ENCODE peak calls at places on chromosomes 1 and 21, in seven cellular contexts. D is CD4-positive, alpha-beta T cell; S is pancreas; N is IMR-90; Y is upper lobe of right lung; F is hepatocyte; L is uterus. Q is an unnamed sample.

GRCh38 chr1:36560177-36560576 is 77.5 kb upstream of the CSF3R start:
- DNase-seq in F (no peak), N (no peak), S (no peak), Y (peak), D (no peak), L (no peak), Q (no peak)

GRCh38 chr21:39972976-39973375 is 105.7 kb downstream of the PCP4 start:
- DNase-seq in S (no peak), D (no peak), Y (no peak), F (no peak), L (no peak), N (no peak), Q (no peak)

GRCh38 chr1:998905-999796 is 746 bp downstream of the HES4 start:
- DNase-seq in S (peak), Y (peak), L (peak), D (no peak), F (peak), N (peak), Q (no peak)

GRCh38 chr1:49556676-49557234 is 467.0 kb downstream of the AGBL4 start:
- DNase-seq in S (no peak), Y (no peak), F (no peak), L (no peak), N (no peak), D (no peak), Q (no peak)

GRCh38 chr1:182615468-182616129 is 11.4 kb upstream of the RGS16 start:
- DNase-seq in L (peak), F (no peak), N (no peak), S (no peak), Y (peak), D (no peak), Q (peak)

GRCh38 chr1:101344745-101345144 is 107.9 kb downstream of the S1PR1 start:
- DNase-seq in D (no peak), F (no peak), L (no peak), S (no peak), Y (no peak), N (no peak), Q (no peak)

GRCh38 chr21:44944596-44944995 is 4.8 kb downstream of the SLX9 start:
- DNase-seq in F (no peak), N (no peak), Y (peak), D (no peak), S (no peak), L (no peak), Q (no peak)

GRCh38 chr1:105427543-105427942 is 1628.9 kb upstream of the PRMT6 start:
- DNase-seq in S (no peak), D (no peak), Y (no peak), N (no peak), L (no peak), F (no peak), Q (no peak)

GRCh38 chr1:205581321-205581980 is 50.4 kb downstream of the ELK4 start:
- DNase-seq in D (no peak), F (no peak), N (no peak), S (no peak), Y (peak), L (no peak), Q (no peak)

GRCh38 chr1:55381491-55381890 is 166.3 kb upstream of the USP24 start:
- DNase-seq in Y (no peak), D (no peak), N (no peak), F (no peak), L (no peak), S (no peak), Q (no peak)

GRCh38 chr1:104018922-104019674 is 269.4 kb downstream of the AMY1C start:
- DNase-seq in Y (no peak), D (no peak), N (no peak), L (no peak), F (no peak), S (no peak), Q (no peak)

GRCh38 chr21:33293811-33294216 is 27.6 kb downstream of the IL10RB start:
- DNase-seq in L (no peak), S (no peak), D (no peak), F (no peak), N (no peak), Y (no peak), Q (no peak)

GRCh38 chr1:12204140-12204539 is 25.7 kb upstream of the VPS13D start:
- DNase-seq in L (no peak), D (peak), N (no peak), S (no peak), F (no peak), Y (no peak), Q (no peak)

GRCh38 chr1:118335372-118335771 is 150.3 kb upstream of the SPAG17 start:
- DNase-seq in Y (no peak), F (no peak), D (no peak), S (no peak), L (no peak), N (peak), Q (no peak)

GRCh38 chr1:16374266-16374665 is 7.2 kb downstream of the SZRD1 start:
- DNase-seq in N (no peak), D (no peak), L (no peak), Y (no peak), S (no peak), F (no peak), Q (no peak)

GRCh38 chr1:215606564-215607168 is 39.6 kb downstream of the KCTD3 start:
- DNase-seq in N (peak), L (no peak), F (peak), D (no peak), S (no peak), Y (no peak), Q (no peak)

GRCh38 chr1:154940880-154941228 is 4.3 kb upstream of the PMVK start:
- DNase-seq in Y (no peak), F (no peak), L (no peak), N (no peak), D (no peak), S (no peak), Q (no peak)

GRCh38 chr21:34606051-34606450 is 8.9 kb downstream of the RCAN1 start:
- DNase-seq in S (no peak), N (no peak), D (no peak), L (no peak), Y (no peak), F (no peak), Q (peak)

GRCh38 chr1:58460469-58460868 is 86.1 kb downstream of the OMA1 start:
- DNase-seq in S (no peak), L (no peak), F (peak), N (peak), Y (no peak), D (no peak), Q (no peak)

GRCh38 chr1:30638086-30638485 is 85.3 kb downstream of the MATN1 start:
- DNase-seq in Y (peak), F (no peak), D (no peak), L (no peak), N (no peak), S (no peak), Q (no peak)

GRCh38 chr1:188089461-188089860 is 1260.7 kb downstream of the PLA2G4A start:
- DNase-seq in D (no peak), N (peak), L (no peak), Y (no peak), F (no peak), S (no peak), Q (no peak)

GRCh38 chr21:41857771-41858300 is 21.3 kb downstream of the PRDM15 start:
- DNase-seq in D (no peak), N (no peak), L (no peak), S (no peak), Y (peak), F (no peak), Q (no peak)

GRCh38 chr1:91732291-91732953 is 153.5 kb downstream of the TGFBR3 start:
- DNase-seq in L (peak), S (no peak), F (peak), N (peak), Y (no peak), D (no peak), Q (no peak)
- H3K27ac ChIP-seq in L (peak), S (no peak), F (peak), N (no peak), Y (peak), D (no peak), Q (no peak)

GRCh38 chr1:228825840-228826484 is 90.7 kb downstream of the RHOU start:
- DNase-seq in F (no peak), N (no peak), D (no peak), L (no peak), S (no peak), Y (no peak), Q (no peak)
- H3K27ac ChIP-seq in F (peak), N (no peak), D (no peak), L (no peak), S (no peak), Y (no peak), Q (no peak)

GRCh38 chr1:22970096-22970495 is 2.6 kb downstream of the LACTBL1 start:
- DNase-seq in D (no peak), L (no peak), Y (no peak), S (no peak), N (no peak), F (no peak), Q (no peak)
- H3K27ac ChIP-seq in D (no peak), L (no peak), Y (no peak), S (no peak), N (no peak), F (no peak), Q (no peak)

GRCh38 chr1:29123871-29124365 is at the start of gene TMEM200B:
- DNase-seq in Y (no peak), F (peak), L (peak), N (no peak), D (no peak), S (no peak), Q (no peak)
- H3K27ac ChIP-seq in Y (peak), F (peak), L (peak), N (peak), D (no peak), S (peak), Q (peak)

GRCh38 chr1:54136269-54136896 is 16.4 kb downstream of the CDCP2 start:
- DNase-seq in Y (no peak), F (no peak), S (no peak), D (no peak), L (no peak), N (no peak), Q (no peak)

GRCh38 chr1:54137532-54138061 is 15.2 kb downstream of the CDCP2 start:
- DNase-seq in S (no peak), L (peak), D (no peak), F (no peak), N (peak), Y (no peak), Q (no peak)

GRCh38 chr1:54134301-54134700 is 18.5 kb downstream of the CDCP2 start:
- DNase-seq in F (no peak), N (no peak), S (no peak), L (no peak), Y (no peak), D (no peak), Q (no peak)

GRCh38 chr1:54136963-54137531 is 15.8 kb downstream of the CDCP2 start:
- DNase-seq in D (no peak), L (no peak), N (no peak), F (no peak), S (no peak), Y (no peak), Q (no peak)

DNA sequence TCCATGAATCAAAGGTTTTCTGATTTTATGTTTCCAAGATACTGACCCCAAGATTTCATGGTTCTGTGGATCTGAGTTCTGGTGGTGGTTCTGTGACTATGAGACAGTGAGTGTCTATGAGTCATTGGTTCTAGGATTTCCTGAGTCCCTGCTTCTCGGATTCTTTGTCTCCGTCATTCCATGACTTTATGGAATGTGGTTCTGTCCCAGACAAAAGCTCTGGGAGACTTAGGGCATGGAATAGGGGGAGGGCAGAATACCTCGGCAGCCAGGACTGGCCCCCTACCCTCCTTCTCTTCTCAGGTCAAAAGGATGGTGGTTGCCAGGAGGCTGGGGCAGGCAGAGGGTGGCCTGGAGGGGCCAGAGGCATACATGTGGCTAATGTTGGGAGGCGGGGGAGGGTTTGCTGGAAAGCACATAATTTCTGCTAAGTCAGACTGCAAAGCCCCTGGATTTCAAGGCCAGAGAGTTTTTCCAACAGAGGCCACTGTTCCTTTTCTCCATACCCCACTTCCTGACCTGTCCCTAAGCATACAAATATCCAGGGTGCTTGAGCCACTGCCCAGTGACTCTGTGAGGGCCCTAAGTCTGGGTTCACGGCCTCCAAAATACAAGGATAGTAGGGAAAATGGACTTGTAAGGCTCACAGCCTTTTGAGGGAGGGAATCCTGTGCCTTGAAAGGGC is 17.2 kb downstream of the CDCP2 start:
- DNase-seq in Y (no peak), L (no peak), F (no peak), S (no peak), D (no peak), N (peak), Q (no peak)
- H3K27ac ChIP-seq in Y (no peak), L (no peak), F (no peak), S (no peak), D (no peak), N (peak), Q (no peak)

GRCh38 chr1:66930823-66931174 is 6.0 kb downstream of the MIER1 start:
- DNase-seq in L (no peak), D (no peak), S (no peak), N (no peak), Y (no peak), F (no peak), Q (no peak)

GRCh38 chr1:66929999-66930822 is 5.4 kb downstream of the MIER1 start:
- DNase-seq in N (peak), D (peak), Y (peak), F (peak), S (peak), L (peak), Q (peak)

GRCh38 chr1:66927528-66927927 is 2.7 kb downstream of the MIER1 start:
- DNase-seq in L (no peak), F (no peak), Y (no peak), S (no peak), N (no peak), D (no peak), Q (no peak)

GRCh38 chr1:66929691-66929998 is 4.9 kb downstream of the MIER1 start:
- DNase-seq in F (no peak), S (no peak), L (no peak), N (no peak), D (no peak), Y (no peak), Q (no peak)

DNA sequence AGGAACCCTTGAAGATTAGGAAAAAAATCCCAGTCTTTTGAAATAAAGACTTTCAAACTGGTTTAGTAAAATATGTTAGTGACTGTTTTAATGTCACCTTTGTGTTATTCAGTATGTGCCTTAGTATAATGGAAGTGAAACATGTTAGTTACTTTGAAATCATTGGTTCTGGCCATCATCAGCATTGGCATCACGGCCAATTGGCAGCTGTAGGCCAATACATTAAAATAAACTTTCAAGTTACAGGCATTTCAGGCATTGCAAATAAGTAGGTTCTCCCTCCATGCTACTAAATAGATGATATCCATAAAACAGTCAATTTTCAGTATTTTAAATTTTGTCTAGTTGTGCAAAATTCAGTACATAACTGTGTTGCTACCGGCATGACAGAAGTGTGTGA is 4.5 kb downstream of the MIER1 start:
- DNase-seq in F (no peak), S (no peak), D (no peak), N (no peak), Y (no peak), L (no peak), Q (no peak)
- H3K27ac ChIP-seq in F (peak), S (no peak), D (peak), N (no peak), Y (peak), L (peak), Q (peak)

GRCh38 chr1:180257028-180257386 is 26.9 kb downstream of the LHX4 start:
- DNase-seq in N (no peak), D (no peak), S (no peak), L (no peak), Y (no peak), F (no peak), Q (no peak)

GRCh38 chr1:180258935-180259334 is 28.9 kb downstream of the LHX4 start:
- DNase-seq in D (no peak), F (no peak), N (no peak), S (no peak), Y (no peak), L (no peak), Q (no peak)

GRCh38 chr1:180259431-180260338 is 29.6 kb downstream of the LHX4 start:
- DNase-seq in S (no peak), L (no peak), F (no peak), D (no peak), Y (no peak), N (no peak), Q (no peak)

GRCh38 chr1:180257461-180257860 is 27.4 kb downstream of the LHX4 start:
- DNase-seq in F (no peak), Y (no peak), D (no peak), N (no peak), S (no peak), L (no peak), Q (no peak)

DNA sequence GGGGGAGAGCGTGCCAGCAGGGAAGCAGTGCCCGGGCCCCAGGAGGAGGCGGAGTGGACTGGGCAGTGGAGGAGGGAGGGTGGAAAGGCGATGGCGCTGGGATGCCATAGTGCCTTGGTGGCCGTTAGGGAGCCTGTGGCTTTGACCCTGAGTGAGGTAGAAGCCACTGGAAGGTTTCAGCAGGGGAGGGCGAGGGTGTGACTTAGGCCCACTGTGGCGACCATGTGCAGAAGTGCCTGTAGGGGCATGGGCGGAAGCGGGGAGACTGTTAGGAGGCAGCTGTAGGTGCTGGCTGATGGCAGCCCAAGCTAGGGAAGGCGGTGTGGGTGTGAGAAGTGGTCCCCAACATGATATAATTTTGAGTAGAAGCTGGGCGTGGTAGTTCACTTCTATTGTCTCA is 28.2 kb downstream of the LHX4 start:
- DNase-seq in Y (no peak), N (no peak), D (no peak), L (no peak), S (no peak), F (no peak), Q (no peak)
- H3K27ac ChIP-seq in Y (no peak), N (no peak), D (no peak), L (no peak), S (no peak), F (no peak), Q (no peak)

DNA sequence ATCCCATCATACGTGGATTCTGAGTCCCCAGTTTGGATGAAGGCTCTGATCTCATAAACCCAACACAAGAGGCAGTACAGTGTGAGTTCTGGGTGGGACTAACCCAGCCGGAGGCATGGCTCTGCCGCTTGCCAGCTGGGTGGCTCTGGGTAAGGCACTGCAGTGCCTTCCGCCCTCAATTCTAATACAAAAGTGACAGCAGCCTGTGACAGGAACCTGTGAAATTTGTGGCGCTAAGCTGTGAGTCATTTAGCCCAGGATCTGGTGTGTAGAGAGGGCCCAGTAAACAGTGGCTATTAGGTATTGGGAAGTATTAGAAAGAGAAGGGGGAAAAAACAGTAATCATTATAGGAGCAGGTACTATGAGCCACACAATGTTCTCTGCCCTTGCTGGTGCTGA is 23.3 kb downstream of the HSPG2 start:
- DNase-seq in N (no peak), Y (no peak), S (no peak), L (no peak), F (no peak), D (no peak), Q (no peak)
- H3K27ac ChIP-seq in N (no peak), Y (peak), S (peak), L (peak), F (peak), D (no peak), Q (no peak)